ENCODE peak calls at places on chromosomes 16 and 17, in five cellular contexts. One of them, this sample, is unnamed.

GRCh38 chr16:69351309-69352027 is at the start of gene TMED6:
- DNase-seq in suprapubic skin: no peak
- DNase-seq in lower leg skin: peak
- DNase-seq in substantia nigra: no peak
- DNase-seq in activated T-cell treated with anti-CD3 and anti-CD28 coated beads for 1 hour: no peak
- DNase-seq in this sample: peak

GRCh38 chr16:9976641-9977040 is 205.6 kb downstream of the GRIN2A start:
- DNase-seq in suprapubic skin: no peak
- DNase-seq in lower leg skin: no peak
- DNase-seq in substantia nigra: peak
- DNase-seq in activated T-cell treated with anti-CD3 and anti-CD28 coated beads for 1 hour: no peak
- DNase-seq in this sample: no peak

GRCh38 chr16:89275837-89276720 is 58.6 kb downstream of the ZNF778 start:
- DNase-seq in suprapubic skin: no peak
- DNase-seq in lower leg skin: peak
- DNase-seq in substantia nigra: no peak
- DNase-seq in activated T-cell treated with anti-CD3 and anti-CD28 coated beads for 1 hour: no peak
- DNase-seq in this sample: no peak

GRCh38 chr16:23072084-23072599 is 77.1 kb downstream of the USP31 start:
- DNase-seq in suprapubic skin: no peak
- DNase-seq in lower leg skin: no peak
- DNase-seq in substantia nigra: peak
- DNase-seq in activated T-cell treated with anti-CD3 and anti-CD28 coated beads for 1 hour: no peak
- DNase-seq in this sample: peak

GRCh38 chr16:56231-56927 is 2.8 kb downstream of the SNRNP25 start:
- DNase-seq in suprapubic skin: no peak
- DNase-seq in lower leg skin: no peak
- DNase-seq in substantia nigra: no peak
- DNase-seq in activated T-cell treated with anti-CD3 and anti-CD28 coated beads for 1 hour: no peak
- DNase-seq in this sample: no peak

GRCh38 chr17:72152392-72152727 is 31.5 kb downstream of the SOX9 start:
- DNase-seq in suprapubic skin: no peak
- DNase-seq in lower leg skin: no peak
- DNase-seq in substantia nigra: no peak
- DNase-seq in activated T-cell treated with anti-CD3 and anti-CD28 coated beads for 1 hour: no peak
- DNase-seq in this sample: no peak

GRCh38 chr16:72023962-72024361 is 15.4 kb downstream of the DHODH start:
- DNase-seq in suprapubic skin: no peak
- DNase-seq in lower leg skin: no peak
- DNase-seq in substantia nigra: no peak
- DNase-seq in activated T-cell treated with anti-CD3 and anti-CD28 coated beads for 1 hour: no peak
- DNase-seq in this sample: no peak

GRCh38 chr17:78408476-78409020 is 30.1 kb downstream of the PGS1 start:
- DNase-seq in suprapubic skin: no peak
- DNase-seq in lower leg skin: no peak
- DNase-seq in substantia nigra: no peak
- DNase-seq in activated T-cell treated with anti-CD3 and anti-CD28 coated beads for 1 hour: no peak
- DNase-seq in this sample: no peak

GRCh38 chr16:65122974-65123845 is 1.3 kb upstream of the CDH11 start:
- DNase-seq in suprapubic skin: peak
- DNase-seq in lower leg skin: peak
- DNase-seq in substantia nigra: peak
- DNase-seq in activated T-cell treated with anti-CD3 and anti-CD28 coated beads for 1 hour: no peak
- DNase-seq in this sample: peak

GRCh38 chr17:42759982-42760651 is 910 bp upstream of the RAMP2 start:
- DNase-seq in suprapubic skin: no peak
- DNase-seq in lower leg skin: no peak
- DNase-seq in substantia nigra: no peak
- DNase-seq in activated T-cell treated with anti-CD3 and anti-CD28 coated beads for 1 hour: no peak
- DNase-seq in this sample: peak

GRCh38 chr17:49969134-49969759 is at the start of gene DLX4:
- DNase-seq in suprapubic skin: no peak
- DNase-seq in lower leg skin: peak
- DNase-seq in substantia nigra: no peak
- DNase-seq in activated T-cell treated with anti-CD3 and anti-CD28 coated beads for 1 hour: no peak
- DNase-seq in this sample: peak

GRCh38 chr17:32156656-32157055 is 14.4 kb downstream of the RHOT1 start:
- DNase-seq in suprapubic skin: no peak
- DNase-seq in lower leg skin: no peak
- DNase-seq in substantia nigra: no peak
- DNase-seq in activated T-cell treated with anti-CD3 and anti-CD28 coated beads for 1 hour: no peak
- DNase-seq in this sample: no peak

GRCh38 chr16:89121691-89122321 is 28.2 kb downstream of the ACSF3 start:
- DNase-seq in suprapubic skin: no peak
- DNase-seq in lower leg skin: no peak
- DNase-seq in substantia nigra: no peak
- DNase-seq in activated T-cell treated with anti-CD3 and anti-CD28 coated beads for 1 hour: no peak
- DNase-seq in this sample: peak

GRCh38 chr16:49491736-49492089 is 118.1 kb downstream of the C16orf78 start:
- DNase-seq in suprapubic skin: peak
- DNase-seq in lower leg skin: peak
- DNase-seq in substantia nigra: no peak
- DNase-seq in activated T-cell treated with anti-CD3 and anti-CD28 coated beads for 1 hour: no peak
- DNase-seq in this sample: peak

GRCh38 chr17:78839762-78840529 is 668 bp downstream of the USP36 start:
- DNase-seq in suprapubic skin: peak
- DNase-seq in lower leg skin: peak
- DNase-seq in substantia nigra: no peak
- DNase-seq in activated T-cell treated with anti-CD3 and anti-CD28 coated beads for 1 hour: peak
- DNase-seq in this sample: peak

GRCh38 chr17:46166692-46167249 is 26.5 kb downstream of the KANSL1 start:
- DNase-seq in suprapubic skin: no peak
- DNase-seq in lower leg skin: no peak
- DNase-seq in substantia nigra: no peak
- DNase-seq in activated T-cell treated with anti-CD3 and anti-CD28 coated beads for 1 hour: no peak
- DNase-seq in this sample: no peak

GRCh38 chr16:14088155-14088753 is 17.1 kb downstream of the MRTFB start:
- DNase-seq in suprapubic skin: no peak
- DNase-seq in lower leg skin: no peak
- DNase-seq in substantia nigra: no peak
- DNase-seq in activated T-cell treated with anti-CD3 and anti-CD28 coated beads for 1 hour: no peak
- DNase-seq in this sample: no peak

GRCh38 chr16:66717112-66717675 is 20.7 kb upstream of the CMTM4 start:
- DNase-seq in suprapubic skin: no peak
- DNase-seq in lower leg skin: no peak
- DNase-seq in substantia nigra: peak
- DNase-seq in activated T-cell treated with anti-CD3 and anti-CD28 coated beads for 1 hour: no peak
- DNase-seq in this sample: no peak

GRCh38 chr16:10037771-10038170 is 144.5 kb downstream of the GRIN2A start:
- DNase-seq in suprapubic skin: no peak
- DNase-seq in lower leg skin: no peak
- DNase-seq in substantia nigra: no peak
- DNase-seq in activated T-cell treated with anti-CD3 and anti-CD28 coated beads for 1 hour: no peak
- DNase-seq in this sample: no peak

GRCh38 chr17:71145486-71145885 is 975.3 kb upstream of the SOX9 start:
- DNase-seq in suprapubic skin: no peak
- DNase-seq in lower leg skin: no peak
- DNase-seq in substantia nigra: no peak
- DNase-seq in activated T-cell treated with anti-CD3 and anti-CD28 coated beads for 1 hour: no peak
- DNase-seq in this sample: no peak

GRCh38 chr16:17196526-17196925 is 274.2 kb downstream of the XYLT1 start:
- DNase-seq in suprapubic skin: no peak
- DNase-seq in lower leg skin: no peak
- DNase-seq in substantia nigra: no peak
- DNase-seq in activated T-cell treated with anti-CD3 and anti-CD28 coated beads for 1 hour: no peak
- DNase-seq in this sample: no peak

GRCh38 chr17:2940352-2940751 is 123.1 kb downstream of the OR1D5 start:
- DNase-seq in suprapubic skin: no peak
- DNase-seq in lower leg skin: no peak
- DNase-seq in substantia nigra: peak
- DNase-seq in activated T-cell treated with anti-CD3 and anti-CD28 coated beads for 1 hour: no peak
- DNase-seq in this sample: no peak

GRCh38 chr17:7558544-7559306 is at the start of gene TNFSF13:
- DNase-seq in suprapubic skin: no peak
- DNase-seq in lower leg skin: peak
- DNase-seq in substantia nigra: peak
- DNase-seq in activated T-cell treated with anti-CD3 and anti-CD28 coated beads for 1 hour: no peak
- DNase-seq in this sample: peak

GRCh38 chr16:8878523-8878911 is 3.6 kb upstream of the LITAFD start:
- DNase-seq in suprapubic skin: no peak
- DNase-seq in lower leg skin: no peak
- DNase-seq in substantia nigra: no peak
- DNase-seq in activated T-cell treated with anti-CD3 and anti-CD28 coated beads for 1 hour: no peak
- DNase-seq in this sample: peak